ENCODE peak calls at places on chromosomes 2 and 18, in nine cellular contexts. U, L, B, Q, Y, W, P, N and I are unnamed samples.

GRCh38 chr18:24656571-24656971 is 196.1 kb downstream of the HRH4 start:
- DNase-seq in Q (no peak), Y (no peak), N (no peak), W (no peak), P (no peak), B (peak), U (no peak), L (peak), I (no peak)

GRCh38 chr2:204795156-204795555 is 249.9 kb downstream of the PARD3B start:
- DNase-seq in L (peak), N (no peak), B (peak), Y (no peak), U (no peak), P (no peak), Q (no peak), W (no peak), I (no peak)

GRCh38 chr2:96693286-96694200 is 46.3 kb downstream of the LMAN2L start:
- DNase-seq in Q (peak), N (peak), U (peak), B (no peak), L (no peak), W (no peak), Y (no peak), P (no peak), I (no peak)

GRCh38 chr2:25201265-25201664 is 32.9 kb upstream of the POMC start:
- DNase-seq in B (peak), P (no peak), U (no peak), Y (no peak), N (peak), L (peak), W (no peak), Q (no peak), I (no peak)

GRCh38 chr2:155975734-155976133 is 356.8 kb downstream of the NR4A2 start:
- DNase-seq in N (no peak), B (no peak), Q (no peak), Y (no peak), U (no peak), P (no peak), L (no peak), W (no peak), I (no peak)

GRCh38 chr2:19125876-19126275 is 232.5 kb downstream of the OSR1 start:
- DNase-seq in B (no peak), P (no peak), Y (no peak), U (no peak), L (no peak), N (no peak), Q (no peak), W (no peak), I (no peak)

GRCh38 chr2:101291973-101292372 is 16.5 kb downstream of the RNF149 start:
- DNase-seq in U (no peak), Q (no peak), Y (no peak), L (no peak), N (no peak), W (no peak), P (no peak), B (no peak), I (no peak)

GRCh38 chr18:63799164-63799563 is 23.9 kb downstream of the SERPINB7 start:
- DNase-seq in U (no peak), L (no peak), B (no peak), Q (no peak), N (no peak), W (no peak), Y (no peak), P (no peak), I (no peak)

GRCh38 chr2:128468186-128468585 is 149.5 kb upstream of the HS6ST1 start:
- DNase-seq in W (no peak), B (peak), Y (no peak), Q (no peak), P (no peak), N (no peak), U (no peak), L (no peak), I (no peak)

GRCh38 chr18:69259282-69259681 is 141.4 kb upstream of the DOK6 start:
- DNase-seq in B (no peak), W (no peak), N (no peak), Y (no peak), U (no peak), L (no peak), Q (no peak), P (no peak), I (no peak)

GRCh38 chr2:186589733-186590537 is at the start of gene ITGAV:
- DNase-seq in B (peak), W (peak), Y (peak), L (peak), U (peak), P (peak), Q (peak), N (peak), I (peak)

GRCh38 chr18:75293591-75293990 is 83.0 kb downstream of the TSHZ1 start:
- DNase-seq in U (no peak), Q (no peak), L (no peak), B (no peak), N (no peak), W (no peak), P (no peak), Y (no peak), I (no peak)

GRCh38 chr18:71673498-71673897 is 870.6 kb downstream of the CBLN2 start:
- DNase-seq in P (no peak), N (no peak), U (no peak), W (no peak), Y (no peak), L (no peak), Q (no peak), B (no peak), I (no peak)

GRCh38 chr2:216392018-216392562 is 19.8 kb upstream of the MARCHF4 start:
- DNase-seq in Y (peak), P (no peak), B (no peak), U (no peak), L (no peak), N (no peak), Q (no peak), W (no peak), I (no peak)

GRCh38 chr2:50975546-50975945 is 56.4 kb downstream of the NRXN1 start:
- DNase-seq in Y (no peak), U (no peak), W (no peak), L (no peak), Q (no peak), N (no peak), P (no peak), B (no peak), I (no peak)

GRCh38 chr18:9643549-9643948 is 29.2 kb upstream of the PPP4R1 start:
- DNase-seq in U (no peak), Q (no peak), P (no peak), L (peak), Y (peak), N (no peak), W (no peak), B (peak), I (no peak)

GRCh38 chr2:217919781-217920351 is 82.9 kb downstream of the TNS1 start:
- DNase-seq in B (peak), W (no peak), N (peak), U (no peak), L (no peak), Q (no peak), P (no peak), Y (no peak), I (no peak)

GRCh38 chr2:38750011-38750792 is 959 bp downstream of the SRSF7 start:
- DNase-seq in W (peak), B (peak), P (peak), Y (peak), L (peak), U (peak), Q (peak), N (peak), I (peak)

GRCh38 chr2:212337036-212337435 is 201.6 kb downstream of the ERBB4 start:
- DNase-seq in U (no peak), N (no peak), L (no peak), W (no peak), Y (no peak), P (no peak), Q (no peak), B (no peak), I (no peak)

GRCh38 chr2:203626952-203627681 is 79.3 kb upstream of the CD28 start:
- DNase-seq in L (no peak), N (no peak), W (no peak), Y (no peak), P (no peak), B (no peak), Q (no peak), U (no peak), I (no peak)

GRCh38 chr2:3605013-3605961 is 10.4 kb downstream of the COLEC11 start:
- DNase-seq in Y (peak), W (no peak), Q (peak), L (peak), N (peak), U (no peak), P (no peak), B (peak), I (no peak)

GRCh38 chr18:51621103-51621969 is 423.9 kb upstream of the MEX3C start:
- DNase-seq in L (peak), P (no peak), N (no peak), B (no peak), Q (no peak), U (peak), Y (peak), W (no peak), I (peak)

GRCh38 chr2:204452464-204453023 is 92.7 kb upstream of the PARD3B start:
- DNase-seq in N (no peak), W (no peak), Y (peak), Q (no peak), L (peak), P (no peak), U (peak), B (peak), I (no peak)

GRCh38 chr2:47494267-47495130 is 91.5 kb downstream of the MSH2 start:
- DNase-seq in Y (no peak), P (no peak), W (no peak), U (no peak), N (no peak), L (no peak), Q (no peak), B (no peak), I (no peak)

GRCh38 chr2:224121406-224122067 is 82.5 kb upstream of the SERPINE2 start:
- DNase-seq in B (no peak), P (no peak), Y (no peak), N (no peak), U (no peak), Q (no peak), L (no peak), W (no peak), I (no peak)

GRCh38 chr2:232332940-232333259 is 45.7 kb upstream of the ALPP start:
- DNase-seq in U (peak), B (peak), Y (no peak), L (no peak), N (peak), W (no peak), P (no peak), Q (peak), I (no peak)

GRCh38 chr2:113822087-113822805 is 65.8 kb upstream of the SLC35F5 start:
- DNase-seq in N (no peak), Y (no peak), U (no peak), L (no peak), P (no peak), Q (no peak), W (no peak), B (no peak), I (no peak)

GRCh38 chr18:79601234-79601633 is 78.4 kb upstream of the CTDP1 start:
- DNase-seq in L (no peak), B (no peak), U (no peak), Y (no peak), P (no peak), W (no peak), Q (no peak), N (peak), I (no peak)

DNA sequence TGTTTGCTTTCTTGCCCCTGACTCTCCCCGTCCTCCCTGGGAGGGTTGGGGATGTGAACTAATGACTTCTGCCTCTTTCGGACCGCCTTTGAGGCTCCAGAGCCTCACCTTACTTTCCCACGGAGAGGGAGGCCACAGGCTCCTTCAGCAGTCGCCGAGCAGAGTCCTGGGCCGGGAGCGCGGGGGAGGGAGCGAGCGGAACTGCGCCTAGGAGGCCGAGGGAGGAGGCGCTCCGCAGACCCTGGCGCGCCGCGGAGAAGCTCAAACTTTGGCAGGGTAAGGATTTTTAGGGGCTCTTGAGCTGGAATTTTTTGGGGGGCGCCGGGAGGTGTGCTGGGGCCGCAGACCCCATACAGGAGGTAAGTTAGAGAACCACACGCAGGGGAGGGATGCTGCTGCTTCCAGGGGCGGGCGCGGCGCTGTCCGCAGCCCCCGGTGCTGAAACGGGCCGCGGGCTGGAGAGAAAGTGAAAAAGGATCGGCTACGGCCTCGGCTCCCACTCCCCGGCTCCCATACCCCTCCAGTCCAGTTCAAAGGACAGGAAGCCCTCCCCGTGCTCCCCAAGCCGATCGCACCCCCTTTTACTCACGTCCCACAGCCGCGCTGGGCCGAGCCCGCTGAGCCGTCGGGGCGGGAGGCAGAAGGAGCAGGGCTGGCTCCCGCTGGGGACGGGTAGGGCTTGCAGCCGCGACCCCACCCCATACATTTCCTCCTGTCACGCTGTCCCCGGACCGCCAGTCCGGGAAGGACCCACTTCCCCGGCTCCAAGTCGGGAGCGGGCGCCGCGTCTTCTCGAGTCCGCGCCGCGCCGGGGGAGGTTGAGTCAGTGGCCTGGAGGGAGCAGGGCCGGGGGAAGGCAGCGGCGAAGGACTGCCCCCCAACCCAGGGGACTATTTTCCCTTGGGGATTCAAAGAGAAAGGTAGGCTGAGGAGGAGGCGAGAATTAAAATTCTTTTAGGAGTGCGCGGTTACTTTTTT is at the start of gene CNGA3:
- DNase-seq in W (no peak), U (no peak), Q (no peak), L (no peak), Y (peak), B (peak), N (peak), P (no peak), I (no peak)
- H3K4me3 ChIP-seq in W (peak), U (no peak), Q (peak), L (no peak), Y (no peak), B (peak), N (no peak), P (no peak), I (peak)

DNA sequence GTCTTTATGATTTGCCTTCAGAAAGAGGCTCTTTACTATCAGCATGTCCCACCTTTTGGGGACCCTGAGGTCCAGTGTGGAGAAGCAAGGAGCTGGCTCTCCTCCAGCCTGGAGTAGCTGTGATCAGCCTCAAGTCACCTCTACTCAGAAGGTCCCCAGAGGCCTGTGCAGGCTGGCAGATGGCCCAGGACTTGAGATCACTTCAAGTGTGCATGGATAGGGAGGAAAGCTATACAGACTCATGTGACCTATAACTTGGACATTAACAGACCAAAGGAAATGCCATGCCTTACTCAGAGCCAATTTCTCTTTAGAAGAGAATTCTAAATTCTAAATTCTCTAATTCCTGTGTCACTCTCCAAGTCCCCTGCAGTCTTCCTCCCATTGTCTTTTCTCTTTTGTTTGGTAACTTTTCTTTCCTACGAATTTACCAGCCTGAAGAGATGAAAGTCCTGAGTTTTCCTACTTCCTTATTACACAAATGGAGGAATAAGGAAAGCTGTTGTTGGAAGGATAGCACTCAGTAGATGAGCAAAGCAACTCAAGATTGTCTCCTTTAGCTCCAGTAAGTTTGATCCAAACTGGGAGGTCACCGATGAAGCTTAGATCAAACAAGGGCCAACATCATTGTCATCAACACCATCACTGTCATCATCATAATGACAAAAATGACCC is 163.9 kb downstream of the GFPT1 start:
- DNase-seq in Q (no peak), W (no peak), U (no peak), P (no peak), Y (peak), L (no peak), N (peak), B (no peak), I (no peak)
- H3K27ac ChIP-seq in Q (peak), W (no peak), U (peak), P (no peak), Y (no peak), L (no peak), N (peak), B (peak), I (no peak)

DNA sequence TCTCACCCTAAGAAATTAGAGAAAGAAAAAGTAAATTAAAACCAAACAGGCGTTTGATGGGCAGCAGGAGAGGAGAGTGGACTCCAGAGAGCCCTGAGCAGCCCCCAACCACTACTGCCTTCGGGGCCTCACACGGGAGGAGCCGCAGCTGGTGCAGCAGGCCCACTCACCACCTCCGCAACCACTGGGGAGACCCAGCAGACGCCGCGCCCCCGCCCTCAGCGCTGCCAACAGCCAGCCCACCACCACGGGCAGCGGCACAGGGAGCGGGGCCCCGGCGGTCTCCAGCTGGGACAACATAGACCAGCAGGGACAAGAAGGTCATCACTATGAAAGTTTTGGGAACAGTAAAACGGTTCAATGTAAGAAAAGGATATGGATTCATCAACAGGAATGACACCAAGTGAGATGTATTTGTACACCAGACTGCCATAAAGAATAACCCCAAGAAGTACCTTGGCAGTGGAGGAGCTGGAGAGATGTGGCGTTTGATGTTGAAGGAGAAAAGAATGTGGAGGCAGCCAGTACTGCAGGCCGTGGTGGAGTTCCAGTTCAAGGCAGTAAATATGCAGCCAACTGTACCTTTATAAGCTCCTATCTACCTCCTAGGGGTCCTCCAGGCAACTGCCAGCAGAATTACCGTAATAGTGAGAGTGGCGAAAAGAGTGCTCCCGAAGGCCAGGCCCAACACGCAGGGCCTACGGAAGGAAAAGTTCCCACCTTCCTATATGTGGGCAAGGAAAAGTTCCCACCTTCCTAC is 76.5 kb downstream of the OLA1 start:
- DNase-seq in Q (no peak), N (no peak), Y (no peak), W (no peak), L (no peak), B (no peak), U (no peak), P (no peak), I (no peak)
- H3K4me3 ChIP-seq in Q (no peak), N (no peak), Y (no peak), W (no peak), L (no peak), B (no peak), U (no peak), P (no peak), I (no peak)

GRCh38 chr2:136132840-136133570 is 15.1 kb upstream of the CXCR4 start:
- DNase-seq in Q (no peak), L (no peak), B (no peak), N (no peak), P (no peak), U (peak), W (no peak), Y (no peak), I (no peak)
- H3K27ac ChIP-seq in Q (peak), L (no peak), B (no peak), N (no peak), P (peak), U (peak), W (no peak), Y (no peak), I (no peak)

GRCh38 chr2:157318884-157319283 is 6.7 kb downstream of the ERMN start:
- DNase-seq in B (no peak), N (no peak), L (no peak), Y (no peak), W (no peak), Q (no peak), U (no peak), P (no peak), I (no peak)

GRCh38 chr2:157311706-157312105 is 13.9 kb downstream of the ERMN start:
- DNase-seq in Q (no peak), W (no peak), U (no peak), B (no peak), N (no peak), P (no peak), L (no peak), Y (no peak), I (no peak)

GRCh38 chr2:157315901-157316300 is 9.7 kb downstream of the ERMN start:
- DNase-seq in B (no peak), W (no peak), U (no peak), P (no peak), L (no peak), N (no peak), Y (no peak), Q (no peak), I (no peak)

GRCh38 chr2:157307021-157307420 is 18.6 kb downstream of the ERMN start:
- DNase-seq in N (no peak), Y (peak), P (no peak), L (peak), Q (no peak), U (no peak), W (no peak), B (no peak), I (no peak)

GRCh38 chr2:157312866-157313486 is 12.6 kb downstream of the ERMN start:
- DNase-seq in W (no peak), U (no peak), P (no peak), Y (no peak), L (peak), Q (no peak), B (no peak), N (no peak), I (no peak)
- H3K4me3 ChIP-seq in W (no peak), U (no peak), P (no peak), Y (no peak), L (no peak), Q (no peak), B (no peak), N (no peak), I (no peak)

GRCh38 chr2:42792087-42792582 is 248 bp downstream of the HAAO start:
- DNase-seq in N (no peak), U (no peak), Y (peak), L (no peak), B (no peak), Q (no peak), W (no peak), P (no peak), I (no peak)
- H3K27ac ChIP-seq in N (peak), U (peak), Y (peak), L (no peak), B (no peak), Q (peak), W (peak), P (no peak), I (peak)